ENCODE peak calls at places on chromosome 17, in seven cellular contexts. V is AG10803, I is OCI-LY7, U is mucosa of descending colon, X is AG04450, J is tibial artery, Y is IMR-90. K is an unnamed sample.

GRCh38 chr17:63972796-63973195 is at the start of gene SCN4A:
- DNase-seq in V (no peak), I (no peak), U (no peak), X (no peak), J (no peak), Y (no peak), K (no peak)

GRCh38 chr17:73141411-73141810 is 23.4 kb upstream of the SSTR2 start:
- DNase-seq in V (no peak), I (no peak), U (no peak), X (no peak), J (no peak), Y (no peak), K (no peak)

GRCh38 chr17:43402078-43402477 is 3.3 kb downstream of the ARL4D start:
- DNase-seq in V (no peak), I (no peak), U (no peak), X (no peak), J (peak), Y (no peak), K (no peak)

GRCh38 chr17:46039592-46040186 is 40.6 kb downstream of the STH start:
- DNase-seq in V (no peak), I (no peak), U (no peak), X (no peak), J (no peak), Y (no peak), K (no peak)

GRCh38 chr17:30212750-30213149 is 22.7 kb downstream of the SLC6A4 start:
- DNase-seq in V (no peak), I (no peak), U (no peak), X (no peak), J (peak), Y (no peak), K (no peak)

GRCh38 chr17:28675980-28676379 is 14.0 kb downstream of the SUPT6H start:
- DNase-seq in V (no peak), I (peak), U (peak), X (no peak), J (no peak), Y (no peak), K (peak)

GRCh38 chr17:78390241-78391050 is 12.0 kb downstream of the PGS1 start:
- DNase-seq in V (peak), I (no peak), U (no peak), X (peak), J (no peak), Y (peak), K (peak)

GRCh38 chr17:17343160-17343735 is 40.1 kb downstream of the NT5M start:
- DNase-seq in V (no peak), I (no peak), U (no peak), X (no peak), J (peak), Y (no peak), K (no peak)

GRCh38 chr17:7560172-7561027 is 1.3 kb upstream of the SENP3 start:
- DNase-seq in V (peak), I (peak), U (peak), X (no peak), J (peak), Y (peak), K (peak)

GRCh38 chr17:17711708-17712141 is 30.5 kb downstream of the RAI1 start:
- DNase-seq in V (no peak), I (no peak), U (no peak), X (no peak), J (no peak), Y (no peak), K (no peak)

GRCh38 chr17:73595068-73595865 is 49.0 kb downstream of the SDK2 start:
- DNase-seq in V (peak), I (peak), U (peak), X (no peak), J (no peak), Y (no peak), K (peak)

GRCh38 chr17:9443811-9444210 is 131.8 kb downstream of the STX8 start:
- DNase-seq in V (no peak), I (no peak), U (no peak), X (no peak), J (no peak), Y (no peak), K (peak)

GRCh38 chr17:14499976-14500375 is 199.1 kb downstream of the HS3ST3B1 start:
- DNase-seq in V (no peak), I (no peak), U (no peak), X (no peak), J (no peak), Y (no peak), K (no peak)

GRCh38 chr17:7383742-7384488 is 3.0 kb downstream of the TNK1 start:
- DNase-seq in V (no peak), I (peak), U (peak), X (no peak), J (no peak), Y (peak), K (peak)

GRCh38 chr17:68763551-68763950 is 162.4 kb upstream of the FAM20A start:
- DNase-seq in V (peak), I (no peak), U (no peak), X (no peak), J (no peak), Y (peak), K (peak)

GRCh38 chr17:74632597-74632996 is 9.1 kb upstream of the CD300E start:
- DNase-seq in V (no peak), I (no peak), U (no peak), X (no peak), J (no peak), Y (no peak), K (no peak)

GRCh38 chr17:61009619-61010018 is 332.0 kb downstream of the BCAS3 start:
- DNase-seq in V (no peak), I (no peak), U (no peak), X (no peak), J (no peak), Y (peak), K (peak)

GRCh38 chr17:55348749-55349354 is 72.8 kb downstream of the MMD start:
- DNase-seq in V (peak), I (peak), U (peak), X (peak), J (no peak), Y (peak), K (peak)

GRCh38 chr17:42361781-42362186 is 26.5 kb downstream of the STAT3 start:
- DNase-seq in V (no peak), I (no peak), U (no peak), X (no peak), J (no peak), Y (no peak), K (no peak)

GRCh38 chr17:54967621-54968258 is 714 bp downstream of the COX11 start:
- DNase-seq in V (peak), I (peak), U (peak), X (no peak), J (no peak), Y (peak), K (peak)

GRCh38 chr17:20121359-20122235 is 112.4 kb downstream of the SPECC1 start:
- DNase-seq in V (peak), I (peak), U (peak), X (peak), J (peak), Y (peak), K (peak)

GRCh38 chr17:81282141-81282540 is 13.0 kb downstream of the SLC38A10 start:
- DNase-seq in V (no peak), I (no peak), U (no peak), X (no peak), J (no peak), Y (no peak), K (no peak)

GRCh38 chr17:45016823-45017222 is 34.6 kb downstream of the DCAKD start:
- DNase-seq in V (peak), I (peak), U (no peak), X (no peak), J (no peak), Y (no peak), K (peak)

GRCh38 chr17:63516910-63517824 is 6.0 kb upstream of the KCNH6 start:
- DNase-seq in V (peak), I (no peak), U (no peak), X (peak), J (no peak), Y (peak), K (peak)

DNA sequence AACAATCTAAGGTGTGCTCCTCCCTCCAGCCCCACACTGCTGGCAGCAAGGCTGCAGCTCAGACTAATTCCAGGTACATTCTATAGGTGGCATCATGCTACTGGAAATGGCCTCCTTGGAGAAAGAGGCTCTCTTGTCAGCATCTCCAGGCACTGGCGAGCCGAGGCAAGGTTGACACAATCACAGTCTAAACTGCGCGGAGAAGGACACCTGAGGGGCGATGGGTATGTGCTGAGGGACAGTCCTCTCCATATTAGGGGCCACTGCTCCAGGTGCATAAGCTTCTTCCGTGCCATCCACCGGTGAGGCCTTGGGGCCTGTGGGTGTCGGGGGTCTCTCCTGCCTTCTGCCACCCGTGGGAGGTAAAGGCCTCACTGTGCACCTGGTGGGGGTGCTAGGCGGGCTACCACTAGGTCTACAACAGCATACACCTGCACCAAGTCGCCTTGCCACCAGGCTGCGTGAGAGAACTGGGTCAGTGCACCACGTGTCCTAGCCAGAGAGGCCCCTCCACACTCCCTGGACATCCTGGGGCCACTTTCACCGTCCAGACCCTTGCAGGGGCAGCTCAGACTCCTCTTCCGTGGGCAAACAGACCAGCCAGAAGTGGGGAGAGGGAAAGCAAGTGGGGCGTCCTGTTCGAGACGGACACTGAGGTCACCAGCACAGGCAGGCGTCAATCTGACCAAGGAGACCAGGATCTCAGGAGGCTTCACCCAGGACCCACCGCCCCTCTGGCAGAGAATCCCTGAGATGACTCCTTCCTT is 12.1 kb upstream of the CBX8 start:
- DNase-seq in V (no peak), I (peak), U (peak), X (no peak), J (no peak), Y (no peak), K (peak)
- TF ChIP-seq CTCF in V (peak), I (peak), U (peak), X (peak), J (no peak), Y (peak), K (peak)

GRCh38 chr17:27560668-27561067 is 70.3 kb upstream of the LGALS9 start:
- DNase-seq in V (no peak), I (no peak), U (peak), X (no peak), J (no peak), Y (peak), K (peak)
- H3K4me3 ChIP-seq in V (peak), I (no peak), U (no peak), X (peak), J (no peak), Y (no peak), K (no peak)

DNA sequence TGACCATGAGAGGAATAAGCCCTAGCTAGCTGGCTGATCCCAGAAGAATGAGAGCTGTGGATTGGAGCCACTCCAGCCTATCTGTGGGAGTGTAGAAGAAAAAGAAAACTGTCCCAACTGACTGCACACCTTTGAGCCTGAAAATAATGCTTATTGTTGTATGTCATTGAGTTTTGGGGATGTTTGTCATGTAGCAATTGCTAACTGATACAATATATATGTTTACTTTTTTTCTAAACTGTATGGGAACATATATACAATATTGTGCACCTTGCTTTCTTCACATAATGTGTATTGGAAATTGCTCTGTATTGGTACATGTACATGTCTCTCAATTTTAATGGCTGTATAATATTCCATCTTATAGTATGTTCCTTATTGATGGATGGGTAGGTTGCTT is 124.0 kb upstream of the NLRP1 start:
- DNase-seq in V (no peak), I (no peak), U (no peak), X (no peak), J (no peak), Y (no peak), K (no peak)
- TF ChIP-seq CTCF in V (no peak), I (no peak), U (no peak), X (no peak), J (no peak), Y (no peak), K (no peak)

GRCh38 chr17:66612993-66613392 is 221.9 kb upstream of the CACNG5 start:
- DNase-seq in V (no peak), I (no peak), U (no peak), X (no peak), J (no peak), Y (no peak), K (no peak)

GRCh38 chr17:66614469-66614868 is 220.4 kb upstream of the CACNG5 start:
- DNase-seq in V (no peak), I (peak), U (no peak), X (no peak), J (no peak), Y (no peak), K (no peak)

GRCh38 chr17:66605561-66605960 is 229.4 kb upstream of the CACNG5 start:
- DNase-seq in V (peak), I (no peak), U (no peak), X (no peak), J (no peak), Y (no peak), K (no peak)

GRCh38 chr17:66611397-66611796 is 223.5 kb upstream of the CACNG5 start:
- DNase-seq in V (no peak), I (no peak), U (no peak), X (no peak), J (no peak), Y (no peak), K (no peak)

DNA sequence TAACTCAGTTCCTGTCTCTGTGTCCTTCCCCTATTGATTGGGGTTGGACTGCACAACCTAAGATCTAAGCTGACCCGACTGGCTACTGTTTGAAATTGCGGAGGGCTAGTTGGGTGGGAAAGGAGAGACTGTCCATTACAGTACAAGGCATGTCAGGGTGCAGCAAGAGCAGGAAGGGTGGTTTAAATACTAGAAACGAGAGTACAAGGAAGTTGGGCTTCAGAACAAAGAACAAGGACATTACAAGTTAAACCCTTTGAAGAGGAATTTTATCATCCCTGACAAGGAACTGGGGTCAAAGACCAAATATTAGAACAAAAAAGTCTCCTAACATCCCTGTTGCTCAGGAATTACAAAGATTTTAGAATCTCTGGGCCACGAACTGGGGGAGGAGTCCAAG is 224.2 kb upstream of the CACNG5 start:
- DNase-seq in V (no peak), I (no peak), U (no peak), X (no peak), J (no peak), Y (no peak), K (no peak)
- H3K4me3 ChIP-seq in V (no peak), I (no peak), U (no peak), X (no peak), J (no peak), Y (no peak), K (no peak)

DNA sequence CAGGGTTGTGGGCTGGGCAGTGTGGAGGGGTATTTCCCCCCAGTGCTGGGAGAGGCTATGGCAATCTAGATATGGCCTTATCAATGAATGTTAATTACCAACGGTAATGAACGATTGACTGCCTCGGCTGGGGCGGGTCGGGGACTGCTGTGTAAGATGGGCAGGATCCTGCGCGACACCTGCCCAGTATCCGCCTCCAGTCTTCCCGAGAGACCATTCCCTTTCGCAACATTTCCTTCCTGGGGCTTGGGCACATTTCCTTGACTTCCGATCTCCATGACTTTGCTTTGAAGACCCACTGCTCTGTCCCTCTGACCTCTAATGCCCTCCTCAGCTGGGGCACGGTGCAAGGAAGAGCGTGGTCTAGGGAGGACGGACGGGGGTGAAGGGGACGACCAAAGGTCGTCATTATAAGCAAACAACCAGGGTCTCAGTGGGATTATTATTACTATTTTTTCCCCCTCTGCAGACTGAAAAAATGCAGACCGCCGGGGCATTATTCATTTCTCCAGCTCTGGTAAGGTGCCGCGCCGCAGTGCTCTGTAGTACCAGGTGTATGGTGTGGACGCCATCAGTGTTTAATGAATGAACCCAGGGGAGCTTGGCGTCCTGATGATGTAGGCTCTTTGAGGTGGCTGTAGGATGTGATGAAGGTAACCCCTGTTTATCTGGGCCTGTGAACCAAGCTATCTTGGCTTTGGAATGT is 506 bp downstream of the ATP5MC1 start:
- DNase-seq in V (no peak), I (peak), U (no peak), X (no peak), J (no peak), Y (no peak), K (peak)
- TF ChIP-seq CTCF in V (no peak), I (no peak), U (no peak), X (no peak), J (no peak), Y (no peak), K (no peak)

DNA sequence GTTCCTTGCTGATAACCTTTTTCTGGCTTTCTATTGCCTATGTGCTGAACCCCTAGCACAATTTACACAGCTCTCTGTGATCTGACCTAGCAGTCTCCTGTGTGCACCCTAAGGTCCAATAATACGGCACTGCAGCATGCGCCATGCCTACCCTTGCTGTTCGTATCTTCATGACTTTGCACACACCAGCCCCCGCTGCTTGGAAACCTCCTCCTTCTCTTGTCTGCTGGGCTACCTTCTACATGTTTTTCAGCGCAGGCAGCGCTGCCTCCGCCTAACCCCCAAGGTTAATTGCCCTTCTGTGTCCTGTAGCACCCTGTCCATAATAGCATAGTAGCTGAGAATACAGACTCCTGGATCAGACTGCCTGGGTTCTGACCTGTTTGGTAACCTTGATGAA is 1.4 kb downstream of the STARD3 start:
- DNase-seq in V (no peak), I (no peak), U (no peak), X (no peak), J (no peak), Y (no peak), K (no peak)
- H3K4me3 ChIP-seq in V (peak), I (peak), U (no peak), X (peak), J (peak), Y (peak), K (peak)

GRCh38 chr17:2750721-2751120 is 1.3 kb upstream of the CCDC92B start:
- DNase-seq in V (no peak), I (no peak), U (no peak), X (no peak), J (no peak), Y (no peak), K (no peak)
- TF ChIP-seq CTCF in V (no peak), I (no peak), U (no peak), X (no peak), J (no peak), Y (no peak), K (no peak)

GRCh38 chr17:72122002-72122310 is 1.1 kb downstream of the SOX9 start:
- DNase-seq in V (no peak), I (no peak), U (no peak), X (no peak), J (no peak), Y (peak), K (no peak)

GRCh38 chr17:72123964-72124791 is 3.4 kb downstream of the SOX9 start:
- DNase-seq in V (no peak), I (no peak), U (peak), X (no peak), J (no peak), Y (no peak), K (peak)

GRCh38 chr17:72122336-72122667 is 1.5 kb downstream of the SOX9 start:
- DNase-seq in V (no peak), I (no peak), U (no peak), X (no peak), J (no peak), Y (no peak), K (no peak)

GRCh38 chr17:72122668-72123495 is 2.1 kb downstream of the SOX9 start:
- DNase-seq in V (peak), I (no peak), U (peak), X (no peak), J (peak), Y (peak), K (peak)

DNA sequence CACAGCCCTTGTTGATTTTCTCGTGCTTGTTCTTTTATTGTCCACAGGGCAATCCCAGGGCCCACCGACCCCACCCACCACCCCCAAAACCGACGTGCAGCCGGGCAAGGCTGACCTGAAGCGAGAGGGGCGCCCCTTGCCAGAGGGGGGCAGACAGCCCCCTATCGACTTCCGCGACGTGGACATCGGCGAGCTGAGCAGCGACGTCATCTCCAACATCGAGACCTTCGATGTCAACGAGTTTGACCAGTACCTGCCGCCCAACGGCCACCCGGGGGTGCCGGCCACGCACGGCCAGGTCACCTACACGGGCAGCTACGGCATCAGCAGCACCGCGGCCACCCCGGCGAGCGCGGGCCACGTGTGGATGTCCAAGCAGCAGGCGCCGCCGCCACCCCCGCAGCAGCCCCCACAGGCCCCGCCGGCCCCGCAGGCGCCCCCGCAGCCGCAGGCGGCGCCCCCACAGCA is 2.7 kb downstream of the SOX9 start:
- DNase-seq in V (no peak), I (no peak), U (peak), X (no peak), J (no peak), Y (no peak), K (no peak)
- H3K4me3 ChIP-seq in V (peak), I (no peak), U (no peak), X (peak), J (no peak), Y (peak), K (no peak)

K was measured in epithelial cell of esophagus.